ENCODE peak calls at places on chromosomes 2 and 18, in six cellular contexts. One of them, this sample, is unnamed.

GRCh38 chr2:189835855-189836558 is 51.8 kb downstream of the PMS1 start:
- DNase-seq in astrocyte: no peak
- DNase-seq in HL-60: no peak
- DNase-seq in IMR-90: no peak
- DNase-seq in tibial artery: no peak
- DNase-seq in thoracic aorta: no peak
- DNase-seq in this sample: no peak

GRCh38 chr18:71036783-71037182 is 747.9 kb downstream of the SOCS6 start:
- DNase-seq in tibial artery: no peak
- DNase-seq in IMR-90: peak
- DNase-seq in thoracic aorta: no peak
- DNase-seq in astrocyte: peak
- DNase-seq in HL-60: no peak
- DNase-seq in this sample: no peak

GRCh38 chr2:210113636-210114235 is 57.5 kb downstream of the KANSL1L start:
- DNase-seq in thoracic aorta: no peak
- DNase-seq in HL-60: no peak
- DNase-seq in IMR-90: no peak
- DNase-seq in astrocyte: no peak
- DNase-seq in tibial artery: no peak
- DNase-seq in this sample: no peak

GRCh38 chr2:85324639-85325465 is 2.9 kb downstream of the TGOLN2 start:
- DNase-seq in thoracic aorta: no peak
- DNase-seq in HL-60: no peak
- DNase-seq in IMR-90: peak
- DNase-seq in astrocyte: no peak
- DNase-seq in tibial artery: no peak
- DNase-seq in this sample: no peak

GRCh38 chr2:11373096-11373495 is 28.7 kb upstream of the ROCK2 start:
- DNase-seq in HL-60: no peak
- DNase-seq in thoracic aorta: no peak
- DNase-seq in tibial artery: no peak
- DNase-seq in IMR-90: no peak
- DNase-seq in astrocyte: no peak
- DNase-seq in this sample: no peak

GRCh38 chr2:187964742-187965141 is 326.9 kb upstream of the GULP1 start:
- DNase-seq in astrocyte: peak
- DNase-seq in HL-60: no peak
- DNase-seq in tibial artery: no peak
- DNase-seq in thoracic aorta: no peak
- DNase-seq in IMR-90: peak
- DNase-seq in this sample: peak

GRCh38 chr2:112583497-112584133 is 794 bp upstream of the CHCHD5 start:
- DNase-seq in IMR-90: no peak
- DNase-seq in HL-60: peak
- DNase-seq in astrocyte: no peak
- DNase-seq in thoracic aorta: no peak
- DNase-seq in tibial artery: peak
- DNase-seq in this sample: no peak

GRCh38 chr18:58254873-58255511 is 211.0 kb downstream of the NEDD4L start:
- DNase-seq in astrocyte: no peak
- DNase-seq in tibial artery: no peak
- DNase-seq in IMR-90: peak
- DNase-seq in thoracic aorta: no peak
- DNase-seq in HL-60: no peak
- DNase-seq in this sample: no peak

GRCh38 chr2:152421521-152422367 is 86.8 kb downstream of the FMNL2 start:
- DNase-seq in tibial artery: peak
- DNase-seq in IMR-90: peak
- DNase-seq in thoracic aorta: peak
- DNase-seq in HL-60: peak
- DNase-seq in astrocyte: peak
- DNase-seq in this sample: peak

GRCh38 chr2:43324589-43325447 is 98.4 kb upstream of the ZFP36L2 start:
- DNase-seq in astrocyte: no peak
- DNase-seq in thoracic aorta: no peak
- DNase-seq in HL-60: no peak
- DNase-seq in tibial artery: no peak
- DNase-seq in IMR-90: no peak
- DNase-seq in this sample: no peak

GRCh38 chr2:161122772-161123530 is 37.3 kb upstream of the TANK start:
- DNase-seq in astrocyte: peak
- DNase-seq in IMR-90: peak
- DNase-seq in thoracic aorta: no peak
- DNase-seq in HL-60: peak
- DNase-seq in tibial artery: peak
- DNase-seq in this sample: peak

GRCh38 chr18:59238385-59238784 is 18.4 kb downstream of the GRP start:
- DNase-seq in HL-60: no peak
- DNase-seq in tibial artery: no peak
- DNase-seq in astrocyte: no peak
- DNase-seq in IMR-90: no peak
- DNase-seq in thoracic aorta: no peak
- DNase-seq in this sample: no peak

GRCh38 chr18:31162825-31163435 is at the start of gene DSC1:
- DNase-seq in astrocyte: no peak
- DNase-seq in IMR-90: no peak
- DNase-seq in tibial artery: no peak
- DNase-seq in thoracic aorta: no peak
- DNase-seq in HL-60: no peak
- DNase-seq in this sample: no peak

GRCh38 chr2:219612605-219613286 is 14.7 kb upstream of the SLC4A3 start:
- DNase-seq in tibial artery: no peak
- DNase-seq in HL-60: peak
- DNase-seq in astrocyte: no peak
- DNase-seq in IMR-90: no peak
- DNase-seq in thoracic aorta: no peak
- DNase-seq in this sample: no peak

GRCh38 chr2:83238111-83238510 is 1221.0 kb downstream of the SUCLG1 start:
- DNase-seq in IMR-90: no peak
- DNase-seq in HL-60: no peak
- DNase-seq in thoracic aorta: no peak
- DNase-seq in astrocyte: no peak
- DNase-seq in tibial artery: no peak
- DNase-seq in this sample: no peak

GRCh38 chr2:7111626-7112025 is 194.4 kb downstream of the RNF144A start:
- DNase-seq in tibial artery: no peak
- DNase-seq in HL-60: no peak
- DNase-seq in thoracic aorta: no peak
- DNase-seq in astrocyte: no peak
- DNase-seq in IMR-90: no peak
- DNase-seq in this sample: peak

GRCh38 chr2:84782717-84783442 is 98.0 kb downstream of the TRABD2A start:
- DNase-seq in IMR-90: peak
- DNase-seq in tibial artery: no peak
- DNase-seq in astrocyte: no peak
- DNase-seq in thoracic aorta: no peak
- DNase-seq in HL-60: no peak
- DNase-seq in this sample: no peak

GRCh38 chr2:20509766-20510490 is 63.1 kb downstream of the RHOB start:
- DNase-seq in HL-60: no peak
- DNase-seq in IMR-90: peak
- DNase-seq in tibial artery: no peak
- DNase-seq in astrocyte: peak
- DNase-seq in thoracic aorta: no peak
- DNase-seq in this sample: peak

GRCh38 chr2:97210336-97210735 is 97.4 kb downstream of the ANKRD36 start:
- DNase-seq in thoracic aorta: no peak
- DNase-seq in tibial artery: no peak
- DNase-seq in astrocyte: no peak
- DNase-seq in IMR-90: no peak
- DNase-seq in HL-60: no peak
- DNase-seq in this sample: no peak

GRCh38 chr2:198141726-198142125 is 337.3 kb downstream of the PLCL1 start:
- DNase-seq in tibial artery: no peak
- DNase-seq in HL-60: no peak
- DNase-seq in thoracic aorta: no peak
- DNase-seq in astrocyte: no peak
- DNase-seq in IMR-90: no peak
- DNase-seq in this sample: no peak

GRCh38 chr18:46226461-46226860 is 122.3 kb downstream of the HAUS1 start:
- DNase-seq in astrocyte: peak
- DNase-seq in tibial artery: no peak
- DNase-seq in IMR-90: peak
- DNase-seq in HL-60: no peak
- DNase-seq in thoracic aorta: no peak
- DNase-seq in this sample: no peak

GRCh38 chr18:68848242-68848641 is 50.4 kb downstream of the CCDC102B start:
- DNase-seq in HL-60: no peak
- DNase-seq in thoracic aorta: no peak
- DNase-seq in astrocyte: no peak
- DNase-seq in tibial artery: no peak
- DNase-seq in IMR-90: no peak
- DNase-seq in this sample: no peak

GRCh38 chr18:8412117-8412516 is 197.1 kb upstream of the RAB12 start:
- DNase-seq in tibial artery: no peak
- DNase-seq in astrocyte: no peak
- DNase-seq in IMR-90: no peak
- DNase-seq in HL-60: no peak
- DNase-seq in thoracic aorta: no peak
- DNase-seq in this sample: no peak

GRCh38 chr2:17830053-17831034 is 14.1 kb downstream of the MSGN1 start:
- DNase-seq in astrocyte: peak
- DNase-seq in HL-60: peak
- DNase-seq in IMR-90: peak
- DNase-seq in tibial artery: peak
- DNase-seq in thoracic aorta: no peak
- DNase-seq in this sample: peak

GRCh38 chr2:240992572-240993291 is 5.7 kb upstream of the SNED1 start:
- DNase-seq in astrocyte: no peak
- DNase-seq in IMR-90: no peak
- DNase-seq in tibial artery: no peak
- DNase-seq in thoracic aorta: no peak
- DNase-seq in HL-60: no peak
- DNase-seq in this sample: no peak

GRCh38 chr18:57856707-57857280 is 53.7 kb upstream of the ATP8B1 start:
- DNase-seq in astrocyte: no peak
- DNase-seq in HL-60: no peak
- DNase-seq in tibial artery: no peak
- DNase-seq in IMR-90: no peak
- DNase-seq in thoracic aorta: no peak
- DNase-seq in this sample: no peak

GRCh38 chr2:172921538-172922236 is 154.0 kb upstream of the MAP3K20 start:
- DNase-seq in astrocyte: peak
- DNase-seq in HL-60: no peak
- DNase-seq in IMR-90: peak
- DNase-seq in tibial artery: no peak
- DNase-seq in thoracic aorta: no peak
- DNase-seq in this sample: no peak
- H3K27ac ChIP-seq in astrocyte: no peak
- H3K27ac ChIP-seq in HL-60: no peak
- H3K27ac ChIP-seq in IMR-90: no peak
- H3K27ac ChIP-seq in tibial artery: no peak
- H3K27ac ChIP-seq in thoracic aorta: no peak
- H3K27ac ChIP-seq in this sample: no peak

GRCh38 chr2:39512434-39512935 is 75.4 kb upstream of the MAP4K3 start:
- DNase-seq in IMR-90: no peak
- DNase-seq in tibial artery: no peak
- DNase-seq in HL-60: no peak
- DNase-seq in thoracic aorta: no peak
- DNase-seq in astrocyte: no peak
- DNase-seq in this sample: no peak
- H3K27ac ChIP-seq in IMR-90: peak
- H3K27ac ChIP-seq in tibial artery: no peak
- H3K27ac ChIP-seq in HL-60: no peak
- H3K27ac ChIP-seq in thoracic aorta: no peak
- H3K27ac ChIP-seq in astrocyte: peak
- H3K27ac ChIP-seq in this sample: no peak

GRCh38 chr2:207531024-207531411 is 1.3 kb downstream of the CREB1 start:
- DNase-seq in IMR-90: no peak
- DNase-seq in HL-60: no peak
- DNase-seq in tibial artery: no peak
- DNase-seq in thoracic aorta: no peak
- DNase-seq in astrocyte: no peak
- DNase-seq in this sample: no peak
- H3K27ac ChIP-seq in IMR-90: peak
- H3K27ac ChIP-seq in HL-60: peak
- H3K27ac ChIP-seq in tibial artery: peak
- H3K27ac ChIP-seq in thoracic aorta: peak
- H3K27ac ChIP-seq in astrocyte: peak
- H3K27ac ChIP-seq in this sample: peak

GRCh38 chr2:48227617-48228344 is 302.2 kb upstream of the STON1 start:
- DNase-seq in tibial artery: no peak
- DNase-seq in thoracic aorta: no peak
- DNase-seq in IMR-90: no peak
- DNase-seq in astrocyte: no peak
- DNase-seq in HL-60: peak
- DNase-seq in this sample: no peak
- H3K27ac ChIP-seq in tibial artery: no peak
- H3K27ac ChIP-seq in thoracic aorta: no peak
- H3K27ac ChIP-seq in IMR-90: no peak
- H3K27ac ChIP-seq in astrocyte: no peak
- H3K27ac ChIP-seq in HL-60: peak
- H3K27ac ChIP-seq in this sample: no peak

GRCh38 chr2:191645807-191646611 is 31.9 kb upstream of the NABP1 start:
- DNase-seq in tibial artery: no peak
- DNase-seq in thoracic aorta: no peak
- DNase-seq in IMR-90: no peak
- DNase-seq in astrocyte: no peak
- DNase-seq in HL-60: no peak
- DNase-seq in this sample: peak

GRCh38 chr2:191653669-191654402 is 24.1 kb upstream of the NABP1 start:
- DNase-seq in IMR-90: no peak
- DNase-seq in HL-60: no peak
- DNase-seq in tibial artery: no peak
- DNase-seq in astrocyte: no peak
- DNase-seq in thoracic aorta: no peak
- DNase-seq in this sample: no peak

GRCh38 chr2:191649519-191649918 is 28.4 kb upstream of the NABP1 start:
- DNase-seq in HL-60: no peak
- DNase-seq in tibial artery: no peak
- DNase-seq in IMR-90: no peak
- DNase-seq in astrocyte: no peak
- DNase-seq in thoracic aorta: no peak
- DNase-seq in this sample: no peak

GRCh38 chr2:191646612-191646902 is 31.4 kb upstream of the NABP1 start:
- DNase-seq in thoracic aorta: no peak
- DNase-seq in tibial artery: no peak
- DNase-seq in astrocyte: no peak
- DNase-seq in HL-60: no peak
- DNase-seq in IMR-90: no peak
- DNase-seq in this sample: peak

GRCh38 chr2:191650896-191651773 is 26.8 kb upstream of the NABP1 start:
- DNase-seq in tibial artery: no peak
- DNase-seq in IMR-90: peak
- DNase-seq in thoracic aorta: no peak
- DNase-seq in astrocyte: no peak
- DNase-seq in HL-60: no peak
- DNase-seq in this sample: no peak
- H3K27ac ChIP-seq in tibial artery: no peak
- H3K27ac ChIP-seq in IMR-90: no peak
- H3K27ac ChIP-seq in thoracic aorta: no peak
- H3K27ac ChIP-seq in astrocyte: no peak
- H3K27ac ChIP-seq in HL-60: no peak
- H3K27ac ChIP-seq in this sample: peak